ENCODE peak calls at places on chromosomes 3 and 15, in four cellular contexts. One of them, this sample, is unnamed.
A peak's percentile ranks its signal among the peaks of the same experiment; 100 is the strongest.

GRCh38 chr3:107943350-107943749 is 147.5 kb downstream of the CD47 start:
- DNase-seq in K562: no peak
- DNase-seq in GM12878: no peak
- DNase-seq in HepG2: no peak
- DNase-seq in this sample: no peak

GRCh38 chr3:45785626-45786150 is 10.6 kb downstream of the SLC6A20 start:
- DNase-seq in K562: no peak
- DNase-seq in GM12878: no peak
- DNase-seq in HepG2: no peak
- DNase-seq in this sample: no peak

GRCh38 chr15:82850242-82850591 is 40.8 kb downstream of the WHAMM start:
- DNase-seq in K562: no peak
- DNase-seq in GM12878: no peak
- DNase-seq in HepG2: no peak
- DNase-seq in this sample: no peak

GRCh38 chr3:176663376-176663775 is 533.9 kb downstream of the TBL1XR1 start:
- DNase-seq in K562: no peak
- DNase-seq in GM12878: no peak
- DNase-seq in HepG2: no peak
- DNase-seq in this sample: no peak

GRCh38 chr3:94607778-94608177 is 544.9 kb downstream of the NSUN3 start:
- DNase-seq in K562: no peak
- DNase-seq in GM12878: no peak
- DNase-seq in HepG2: no peak
- DNase-seq in this sample: no peak

GRCh38 chr15:55183679-55184078 is 13.1 kb downstream of the RSL24D1 start:
- DNase-seq in K562: no peak
- DNase-seq in GM12878: no peak
- DNase-seq in HepG2: no peak
- DNase-seq in this sample: no peak

GRCh38 chr3:98901032-98901464 is 447 bp downstream of the DCBLD2 start:
- DNase-seq in K562: peak; percentile 40
- DNase-seq in GM12878: no peak
- DNase-seq in HepG2: peak; percentile 32
- DNase-seq in this sample: peak; percentile 34

GRCh38 chr3:67655364-67656121 is 1.1 kb upstream of the SUCLG2 start:
- DNase-seq in K562: no peak
- DNase-seq in GM12878: peak; percentile 57
- DNase-seq in HepG2: peak; percentile 20
- DNase-seq in this sample: no peak

GRCh38 chr3:175383366-175383765 is 524.2 kb downstream of the NAALADL2 start:
- DNase-seq in K562: no peak
- DNase-seq in GM12878: no peak
- DNase-seq in HepG2: no peak
- DNase-seq in this sample: no peak

GRCh38 chr3:72800869-72801268 is 47.4 kb downstream of the SHQ1 start:
- DNase-seq in K562: no peak
- DNase-seq in GM12878: no peak
- DNase-seq in HepG2: no peak
- DNase-seq in this sample: no peak

GRCh38 chr3:121995190-121996137 is 26.6 kb downstream of the ILDR1 start:
- DNase-seq in K562: peak; percentile 33
- DNase-seq in GM12878: peak; percentile 74
- DNase-seq in HepG2: peak; percentile 52
- DNase-seq in this sample: peak; percentile 67

GRCh38 chr3:22928716-22929115 is 274.4 kb upstream of the UBE2E2 start:
- DNase-seq in K562: no peak
- DNase-seq in GM12878: no peak
- DNase-seq in HepG2: no peak
- DNase-seq in this sample: no peak

GRCh38 chr15:43329222-43329959 is 982 bp downstream of the LCMT2 start:
- DNase-seq in K562: peak; percentile 21
- DNase-seq in GM12878: no peak
- DNase-seq in HepG2: no peak
- DNase-seq in this sample: peak; percentile 10

GRCh38 chr3:64612916-64613526 is 74.8 kb downstream of the ADAMTS9 start:
- DNase-seq in K562: no peak
- DNase-seq in GM12878: no peak
- DNase-seq in HepG2: no peak
- DNase-seq in this sample: no peak

GRCh38 chr15:90046846-90047481 is 45.8 kb downstream of the ZNF710 start:
- DNase-seq in K562: no peak
- DNase-seq in GM12878: no peak
- DNase-seq in HepG2: no peak
- DNase-seq in this sample: no peak
- TF ChIP-seq TARDBP in K562: no peak
- TF ChIP-seq TARDBP in GM12878: no peak
- TF ChIP-seq TARDBP in HepG2: no peak
- TF ChIP-seq TARDBP in this sample: no peak

GRCh38 chr3:196947136-196947859 is 5.0 kb upstream of the NCBP2 start:
- DNase-seq in K562: no peak
- DNase-seq in GM12878: no peak
- DNase-seq in HepG2: no peak
- DNase-seq in this sample: no peak

GRCh38 chr3:196947860-196948441 is 5.6 kb upstream of the NCBP2 start:
- DNase-seq in K562: no peak
- DNase-seq in GM12878: no peak
- DNase-seq in HepG2: no peak
- DNase-seq in this sample: no peak

GRCh38 chr3:196951371-196951770 is 9.0 kb upstream of the NCBP2 start:
- DNase-seq in K562: no peak
- DNase-seq in GM12878: no peak
- DNase-seq in HepG2: peak; percentile 56
- DNase-seq in this sample: no peak

GRCh38 chr3:196949750-196950149 is 7.4 kb upstream of the NCBP2 start:
- DNase-seq in K562: no peak
- DNase-seq in GM12878: no peak
- DNase-seq in HepG2: no peak
- DNase-seq in this sample: no peak

DNA sequence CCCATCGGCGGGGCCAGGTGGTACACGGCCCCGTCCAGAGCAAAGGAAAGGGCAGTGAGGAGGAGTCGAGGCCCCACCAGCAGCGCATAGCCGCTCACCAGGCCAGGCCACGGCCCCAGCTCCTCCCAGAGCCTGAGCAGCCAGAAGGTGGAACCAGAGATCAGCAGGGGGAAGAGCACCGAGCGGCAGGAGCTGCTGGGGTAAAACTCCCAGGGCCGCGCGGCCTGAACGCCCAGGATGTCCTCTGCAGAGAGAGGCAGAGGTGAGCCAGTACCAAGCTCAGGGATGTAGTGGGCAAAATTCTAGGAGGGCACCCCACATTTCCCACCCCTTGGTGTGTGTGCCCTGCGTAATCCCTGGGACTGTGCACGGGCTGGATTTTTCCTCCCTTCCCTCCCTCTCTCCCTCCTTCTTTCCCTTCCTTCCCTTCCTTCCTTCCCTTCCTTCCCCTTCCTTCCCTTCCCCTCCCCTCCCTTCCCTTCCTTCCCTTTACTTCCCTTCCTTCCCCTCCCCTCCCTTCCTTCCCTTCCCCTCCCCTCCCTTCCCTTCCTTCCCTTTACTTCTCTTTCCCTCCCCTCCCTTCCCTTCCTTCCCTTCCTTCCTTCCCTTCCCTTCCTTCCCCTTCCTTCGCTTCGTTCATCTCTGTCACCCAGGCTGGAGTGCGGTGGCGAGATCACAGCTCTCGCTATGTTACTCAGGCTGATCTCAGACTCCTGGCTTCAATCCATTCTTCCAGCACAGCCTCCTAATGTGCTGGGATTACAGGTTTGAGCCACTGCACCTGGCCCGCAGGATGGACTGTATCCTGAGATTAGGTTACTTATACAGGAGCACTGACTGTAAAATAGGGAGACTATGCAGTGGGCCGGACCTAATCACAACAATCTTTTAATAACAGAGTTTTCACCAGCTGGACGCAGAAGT is 6.4 kb upstream of the NCBP2 start:
- DNase-seq in K562: peak; percentile 71
- DNase-seq in GM12878: no peak
- DNase-seq in HepG2: peak; percentile 63
- DNase-seq in this sample: peak; percentile 21
- TF ChIP-seq TARDBP in K562: no peak
- TF ChIP-seq TARDBP in GM12878: no peak
- TF ChIP-seq TARDBP in HepG2: no peak
- TF ChIP-seq TARDBP in this sample: no peak

GRCh38 chr15:38745611-38746010 is 181.0 kb upstream of the RASGRP1 start:
- DNase-seq in K562: no peak
- DNase-seq in GM12878: no peak
- DNase-seq in HepG2: no peak
- DNase-seq in this sample: no peak

GRCh38 chr15:38746211-38746610 is 181.6 kb upstream of the RASGRP1 start:
- DNase-seq in K562: no peak
- DNase-seq in GM12878: no peak
- DNase-seq in HepG2: no peak
- DNase-seq in this sample: no peak

GRCh38 chr15:38748710-38749109 is 184.1 kb upstream of the RASGRP1 start:
- DNase-seq in K562: no peak
- DNase-seq in GM12878: no peak
- DNase-seq in HepG2: no peak
- DNase-seq in this sample: no peak

GRCh38 chr15:38745136-38745535 is 180.5 kb upstream of the RASGRP1 start:
- DNase-seq in K562: no peak
- DNase-seq in GM12878: no peak
- DNase-seq in HepG2: no peak
- DNase-seq in this sample: no peak

DNA sequence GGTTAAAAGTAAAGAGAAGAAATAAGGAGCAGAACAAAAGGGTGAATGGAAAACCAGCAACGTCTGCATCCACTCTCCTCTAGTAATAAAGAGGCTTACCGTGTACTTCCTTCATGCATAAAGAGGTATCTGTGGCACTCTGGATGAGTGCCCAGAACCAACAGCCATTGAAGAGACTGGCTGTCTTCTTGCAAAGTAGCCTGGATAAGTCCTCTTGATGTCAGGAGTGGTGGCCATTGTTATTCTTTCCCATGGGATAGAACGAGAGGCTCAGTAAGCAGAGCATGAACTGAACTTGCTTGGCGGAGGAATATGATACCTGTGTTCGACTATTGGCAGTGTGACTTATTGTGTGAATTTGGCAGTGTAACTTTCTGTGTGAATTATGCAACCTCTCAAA is 186.2 kb upstream of the RASGRP1 start:
- DNase-seq in K562: no peak
- DNase-seq in GM12878: no peak
- DNase-seq in HepG2: no peak
- DNase-seq in this sample: no peak
- TF ChIP-seq TARDBP in K562: no peak
- TF ChIP-seq TARDBP in GM12878: no peak
- TF ChIP-seq TARDBP in HepG2: no peak
- TF ChIP-seq TARDBP in this sample: no peak

DNA sequence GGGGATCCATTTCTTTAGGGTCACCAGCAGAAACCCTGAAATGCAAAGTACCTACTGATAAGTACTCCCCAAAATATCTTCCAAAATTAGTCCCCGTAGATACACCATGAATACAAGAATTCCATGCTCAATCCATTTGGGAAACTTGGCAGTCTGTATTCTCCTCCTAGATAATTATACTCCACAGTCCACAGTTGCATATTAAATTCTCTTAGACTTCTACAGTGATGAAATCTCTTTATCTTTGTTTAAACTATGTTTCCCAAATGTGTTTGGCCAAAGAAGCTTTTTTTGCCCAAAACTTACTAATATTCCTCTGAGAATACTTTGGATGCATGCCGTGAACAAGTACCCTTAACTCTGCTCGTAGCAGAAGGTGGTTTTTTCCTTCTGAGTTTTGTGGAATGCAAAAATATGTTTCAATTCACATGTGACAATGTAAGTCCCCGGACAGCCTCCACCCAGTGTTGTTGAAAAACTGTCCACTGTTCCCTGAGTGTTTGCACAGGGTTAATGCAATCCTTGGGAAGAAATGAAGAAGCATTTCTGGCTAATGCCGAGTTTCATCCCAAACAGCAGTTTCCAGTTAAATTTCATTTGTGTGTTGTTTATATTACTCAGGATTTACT is 126.7 kb downstream of the ARNT2 start:
- DNase-seq in K562: no peak
- DNase-seq in GM12878: no peak
- DNase-seq in HepG2: no peak
- DNase-seq in this sample: no peak
- TF ChIP-seq TARDBP in K562: no peak
- TF ChIP-seq TARDBP in GM12878: no peak
- TF ChIP-seq TARDBP in HepG2: no peak
- TF ChIP-seq TARDBP in this sample: no peak

This sample was measured in HEK293T.